ENCODE peak calls at places on chromosomes 3 and 15, in seven cellular contexts. One of them, this sample, is unnamed.

GRCh38 chr15:39397883-39398282 is 183.0 kb upstream of the THBS1 start:
- DNase-seq in trophoblast cell: no peak
- DNase-seq in A549: no peak
- DNase-seq in ascending aorta: no peak
- DNase-seq in GM12878: no peak
- DNase-seq in tibial nerve: no peak
- DNase-seq in HCT116: no peak
- DNase-seq in this sample: no peak

GRCh38 chr3:127888564-127889107 is 26.4 kb upstream of the KBTBD12 start:
- DNase-seq in GM12878: no peak
- DNase-seq in A549: no peak
- DNase-seq in trophoblast cell: peak; percentile 12
- DNase-seq in HCT116: no peak
- DNase-seq in ascending aorta: no peak
- DNase-seq in tibial nerve: no peak
- DNase-seq in this sample: no peak

GRCh38 chr3:197912770-197913476 is 37.1 kb upstream of the RPL35A start:
- DNase-seq in tibial nerve: no peak
- DNase-seq in GM12878: no peak
- DNase-seq in A549: no peak
- DNase-seq in ascending aorta: no peak
- DNase-seq in HCT116: no peak
- DNase-seq in trophoblast cell: no peak
- DNase-seq in this sample: no peak

GRCh38 chr15:43361313-43361903 is 9.4 kb downstream of the ZSCAN29 start:
- DNase-seq in ascending aorta: no peak
- DNase-seq in tibial nerve: no peak
- DNase-seq in GM12878: no peak
- DNase-seq in HCT116: no peak
- DNase-seq in trophoblast cell: no peak
- DNase-seq in A549: no peak
- DNase-seq in this sample: no peak

GRCh38 chr3:162546910-162547309 is 1050.3 kb downstream of the OTOL1 start:
- DNase-seq in trophoblast cell: no peak
- DNase-seq in A549: no peak
- DNase-seq in GM12878: no peak
- DNase-seq in tibial nerve: no peak
- DNase-seq in HCT116: no peak
- DNase-seq in ascending aorta: no peak
- DNase-seq in this sample: no peak

GRCh38 chr3:63933459-63933858 is 21.3 kb upstream of the SCAANT1 start:
- DNase-seq in tibial nerve: no peak
- DNase-seq in ascending aorta: no peak
- DNase-seq in HCT116: no peak
- DNase-seq in trophoblast cell: no peak
- DNase-seq in GM12878: no peak
- DNase-seq in A549: no peak
- DNase-seq in this sample: no peak

GRCh38 chr3:43870110-43870509 is 179.4 kb downstream of the ABHD5 start:
- DNase-seq in ascending aorta: no peak
- DNase-seq in HCT116: no peak
- DNase-seq in trophoblast cell: peak; percentile 36
- DNase-seq in GM12878: no peak
- DNase-seq in tibial nerve: no peak
- DNase-seq in A549: peak; percentile 52
- DNase-seq in this sample: no peak

GRCh38 chr3:12335421-12335820 is 46.6 kb downstream of the PPARG start:
- DNase-seq in HCT116: no peak
- DNase-seq in trophoblast cell: no peak
- DNase-seq in tibial nerve: no peak
- DNase-seq in ascending aorta: no peak
- DNase-seq in A549: no peak
- DNase-seq in GM12878: no peak
- DNase-seq in this sample: no peak

GRCh38 chr3:196941846-196942225 is 492 bp downstream of the NCBP2 start:
- DNase-seq in GM12878: no peak
- DNase-seq in ascending aorta: no peak
- DNase-seq in tibial nerve: no peak
- DNase-seq in A549: peak; percentile 28
- DNase-seq in HCT116: no peak
- DNase-seq in trophoblast cell: peak; percentile 65
- DNase-seq in this sample: no peak

GRCh38 chr3:13570391-13571194 is 21.7 kb downstream of the FBLN2 start:
- DNase-seq in HCT116: no peak
- DNase-seq in trophoblast cell: no peak
- DNase-seq in A549: no peak
- DNase-seq in GM12878: no peak
- DNase-seq in ascending aorta: no peak
- DNase-seq in tibial nerve: no peak
- DNase-seq in this sample: no peak

GRCh38 chr15:73599934-73600333 is 33.3 kb downstream of the NPTN start:
- DNase-seq in ascending aorta: no peak
- DNase-seq in HCT116: peak; percentile 49
- DNase-seq in GM12878: no peak
- DNase-seq in trophoblast cell: no peak
- DNase-seq in A549: peak; percentile 35
- DNase-seq in tibial nerve: no peak
- DNase-seq in this sample: no peak

GRCh38 chr15:33354411-33354810 is 43.6 kb downstream of the RYR3 start:
- DNase-seq in ascending aorta: no peak
- DNase-seq in trophoblast cell: no peak
- DNase-seq in A549: no peak
- DNase-seq in GM12878: no peak
- DNase-seq in HCT116: no peak
- DNase-seq in tibial nerve: no peak
- DNase-seq in this sample: no peak

GRCh38 chr3:136186330-136186729 is 9.8 kb downstream of the MSL2 start:
- DNase-seq in A549: no peak
- DNase-seq in trophoblast cell: no peak
- DNase-seq in ascending aorta: no peak
- DNase-seq in tibial nerve: no peak
- DNase-seq in HCT116: no peak
- DNase-seq in GM12878: no peak
- DNase-seq in this sample: no peak

GRCh38 chr3:178059124-178059523 is 477.1 kb upstream of the KCNMB2 start:
- DNase-seq in ascending aorta: no peak
- DNase-seq in tibial nerve: no peak
- DNase-seq in HCT116: no peak
- DNase-seq in A549: no peak
- DNase-seq in GM12878: no peak
- DNase-seq in trophoblast cell: no peak
- DNase-seq in this sample: no peak

GRCh38 chr3:160577551-160578195 is 12.3 kb upstream of the KPNA4 start:
- DNase-seq in HCT116: peak; percentile 23
- DNase-seq in A549: no peak
- DNase-seq in trophoblast cell: no peak
- DNase-seq in ascending aorta: no peak
- DNase-seq in tibial nerve: no peak
- DNase-seq in GM12878: no peak
- DNase-seq in this sample: no peak

GRCh38 chr15:93052090-93052892 is 36.7 kb downstream of the RGMA start:
- DNase-seq in trophoblast cell: no peak
- DNase-seq in HCT116: no peak
- DNase-seq in A549: no peak
- DNase-seq in GM12878: no peak
- DNase-seq in tibial nerve: no peak
- DNase-seq in ascending aorta: no peak
- DNase-seq in this sample: no peak

GRCh38 chr15:93587046-93587445 is 498.0 kb upstream of the RGMA start:
- DNase-seq in trophoblast cell: no peak
- DNase-seq in HCT116: no peak
- DNase-seq in GM12878: no peak
- DNase-seq in tibial nerve: no peak
- DNase-seq in A549: no peak
- DNase-seq in ascending aorta: no peak
- DNase-seq in this sample: no peak

GRCh38 chr3:138938877-138939562 is 7.9 kb downstream of the FOXL2 start:
- DNase-seq in A549: no peak
- DNase-seq in GM12878: no peak
- DNase-seq in trophoblast cell: no peak
- DNase-seq in ascending aorta: no peak
- DNase-seq in HCT116: no peak
- DNase-seq in tibial nerve: no peak
- DNase-seq in this sample: no peak
- H3K4me1 ChIP-seq in A549: no peaks in the 10 kb centered on the region
- H3K4me1 ChIP-seq in GM12878: no peaks in the 10 kb centered on the region
- H3K4me1 ChIP-seq in trophoblast cell: peaks cover 11% of the 10 kb centered on the region
- H3K4me1 ChIP-seq in ascending aorta: peaks cover 33% of the 10 kb centered on the region
- H3K4me1 ChIP-seq in HCT116: peaks cover 18% of the 10 kb centered on the region
- H3K4me1 ChIP-seq in tibial nerve: peaks cover 36% of the 10 kb centered on the region
- H3K4me1 ChIP-seq in this sample: peaks cover 4% of the 10 kb centered on the region

DNA sequence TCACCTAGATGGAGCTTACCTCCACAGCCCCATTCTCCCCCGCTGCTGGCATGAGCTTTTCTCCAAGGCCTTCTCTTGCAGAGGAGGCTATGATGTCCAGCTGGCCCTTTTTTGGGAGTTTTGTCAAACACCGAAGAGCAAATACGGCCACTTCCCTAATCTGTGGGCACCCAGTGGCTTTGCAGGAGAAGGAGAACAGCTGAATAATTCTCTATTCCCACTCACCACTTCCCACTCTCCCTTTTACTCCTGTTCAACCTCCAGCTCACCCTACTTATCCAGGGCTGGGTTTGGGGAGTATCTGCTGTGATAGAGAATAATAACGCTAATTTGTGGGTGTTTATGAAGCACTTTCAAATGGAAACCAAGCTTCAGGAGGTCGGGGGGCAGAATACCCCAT is 93.0 kb downstream of the AAGAB start:
- DNase-seq in tibial nerve: no peak
- DNase-seq in GM12878: no peak
- DNase-seq in HCT116: no peak
- DNase-seq in A549: no peak
- DNase-seq in ascending aorta: no peak
- DNase-seq in trophoblast cell: no peak
- DNase-seq in this sample: no peak
- H3K9me3 ChIP-seq in tibial nerve: no peaks in the 10 kb centered on the region
- H3K9me3 ChIP-seq in GM12878: no peaks in the 10 kb centered on the region
- H3K9me3 ChIP-seq in HCT116: no peaks in the 10 kb centered on the region
- H3K9me3 ChIP-seq in A549: no peaks in the 10 kb centered on the region
- H3K9me3 ChIP-seq in ascending aorta: no peaks in the 10 kb centered on the region
- H3K9me3 ChIP-seq in trophoblast cell: peaks cover 3% of the 10 kb centered on the region
- H3K9me3 ChIP-seq in this sample: no peaks in the 10 kb centered on the region

DNA sequence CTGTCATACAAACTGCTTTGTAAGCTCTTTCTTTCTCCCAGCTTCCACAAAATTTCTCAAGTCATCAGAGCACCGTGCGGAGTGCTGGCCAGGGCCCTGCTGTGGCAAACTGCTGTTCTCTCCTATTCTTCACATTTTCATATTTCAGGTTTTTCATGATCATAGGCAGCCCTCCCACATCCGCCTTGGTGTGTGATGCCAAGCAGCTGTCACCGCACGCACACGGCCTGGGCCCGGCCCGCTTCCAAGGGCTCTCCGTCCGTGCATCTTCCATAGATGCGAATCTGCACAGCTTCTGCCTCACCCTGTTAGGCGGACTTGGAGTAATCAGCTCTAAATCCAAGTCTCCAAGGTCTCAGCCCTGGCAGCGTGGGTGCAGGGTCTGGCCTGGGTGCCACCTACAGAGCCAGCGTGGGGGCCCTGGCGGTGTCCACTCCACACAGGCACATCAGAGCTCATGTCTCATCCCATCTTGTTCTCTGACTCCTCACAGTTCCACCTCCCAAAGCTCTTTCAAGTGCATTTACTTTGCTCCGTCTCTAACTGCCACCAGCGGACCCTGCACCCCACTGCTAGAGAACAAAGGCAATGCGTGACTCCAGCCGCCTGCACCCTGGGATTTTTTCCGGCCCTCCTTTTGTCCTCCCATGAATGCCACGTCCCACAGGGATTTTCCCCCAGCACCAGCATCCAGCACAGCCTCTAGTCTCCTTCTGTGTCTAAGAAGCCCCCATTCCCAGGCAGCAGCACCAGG is 27.2 kb downstream of the CYFIP1 start:
- DNase-seq in A549: no peak
- DNase-seq in tibial nerve: no peak
- DNase-seq in trophoblast cell: no peak
- DNase-seq in ascending aorta: no peak
- DNase-seq in GM12878: no peak
- DNase-seq in HCT116: no peak
- DNase-seq in this sample: peak; percentile 5
- H3K4me1 ChIP-seq in A549: no peaks in the 10 kb centered on the region
- H3K4me1 ChIP-seq in tibial nerve: peaks cover 44% of the 10 kb centered on the region
- H3K4me1 ChIP-seq in trophoblast cell: peaks cover 6% of the 10 kb centered on the region
- H3K4me1 ChIP-seq in ascending aorta: peaks cover 75% of the 10 kb centered on the region
- H3K4me1 ChIP-seq in GM12878: peaks cover 5% of the 10 kb centered on the region
- H3K4me1 ChIP-seq in HCT116: no peaks in the 10 kb centered on the region
- H3K4me1 ChIP-seq in this sample: peaks cover 8% of the 10 kb centered on the region

GRCh38 chr15:24878153-24878552 is 76.6 kb upstream of the SNRPN start:
- DNase-seq in A549: no peak
- DNase-seq in trophoblast cell: no peak
- DNase-seq in ascending aorta: no peak
- DNase-seq in GM12878: no peak
- DNase-seq in HCT116: no peak
- DNase-seq in tibial nerve: no peak
- DNase-seq in this sample: no peak

GRCh38 chr15:24879492-24879891 is 75.3 kb upstream of the SNRPN start:
- DNase-seq in ascending aorta: no peak
- DNase-seq in HCT116: no peak
- DNase-seq in A549: no peak
- DNase-seq in tibial nerve: no peak
- DNase-seq in GM12878: no peak
- DNase-seq in trophoblast cell: no peak
- DNase-seq in this sample: no peak

GRCh38 chr15:24880663-24881062 is 74.1 kb upstream of the SNRPN start:
- DNase-seq in GM12878: no peak
- DNase-seq in HCT116: no peak
- DNase-seq in trophoblast cell: no peak
- DNase-seq in tibial nerve: no peak
- DNase-seq in ascending aorta: no peak
- DNase-seq in A549: no peak
- DNase-seq in this sample: no peak

DNA sequence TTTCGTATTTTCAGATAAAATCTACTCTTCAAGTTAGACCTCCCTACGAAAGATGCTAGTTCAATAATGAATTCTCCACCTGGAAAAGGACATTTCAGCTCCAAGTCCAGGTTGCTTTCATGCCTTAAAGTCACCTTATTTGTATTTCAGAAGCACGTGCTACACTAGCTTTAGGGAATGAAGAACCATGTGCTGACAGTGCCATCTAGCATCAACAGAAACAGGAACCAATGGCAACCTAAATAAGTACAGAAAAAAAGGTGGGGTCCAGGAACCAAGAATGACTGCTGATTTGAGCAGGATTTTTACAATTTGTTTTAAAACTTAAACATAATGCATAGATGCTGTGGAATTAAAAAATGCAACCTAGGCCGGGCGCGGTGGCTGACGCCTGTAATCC is 77.6 kb upstream of the SNRPN start:
- DNase-seq in HCT116: no peak
- DNase-seq in trophoblast cell: no peak
- DNase-seq in ascending aorta: no peak
- DNase-seq in GM12878: no peak
- DNase-seq in A549: no peak
- DNase-seq in tibial nerve: no peak
- DNase-seq in this sample: no peak
- H3K9me3 ChIP-seq in HCT116: peaks cover 13% of the 10 kb centered on the region
- H3K9me3 ChIP-seq in trophoblast cell: no peaks in the 10 kb centered on the region
- H3K9me3 ChIP-seq in ascending aorta: no peaks in the 10 kb centered on the region
- H3K9me3 ChIP-seq in GM12878: no peaks in the 10 kb centered on the region
- H3K9me3 ChIP-seq in A549: no peaks in the 10 kb centered on the region
- H3K9me3 ChIP-seq in tibial nerve: no peaks in the 10 kb centered on the region
- H3K9me3 ChIP-seq in this sample: no peaks in the 10 kb centered on the region

This sample was measured in iPS DF 6.9.